ENCODE peak calls at places on chromosomes 11 and 22, in eight cellular contexts. C, F, B, H, L, O, N and V are unnamed samples.

GRCh38 chr11:96149743-96150555 is 193.0 kb downstream of the MAML2 start:
- DNase-seq in B (no peak), F (peak), O (no peak), L (no peak), H (peak), C (no peak), N (no peak), V (no peak)

GRCh38 chr11:116137753-116138152 is 633.5 kb upstream of the CADM1 start:
- DNase-seq in B (no peak), L (no peak), N (no peak), H (no peak), F (no peak), C (no peak), O (no peak), V (no peak)

GRCh38 chr11:78651923-78652602 is 77.4 kb upstream of the NARS2 start:
- DNase-seq in F (no peak), N (no peak), H (no peak), B (peak), C (no peak), O (peak), L (no peak), V (no peak)

GRCh38 chr22:37633693-37634504 is 5.6 kb upstream of the SH3BP1 start:
- DNase-seq in L (no peak), H (peak), N (no peak), O (peak), C (peak), F (peak), B (no peak), V (peak)

GRCh38 chr22:37503850-37504249 is 15.4 kb downstream of the CARD10 start:
- DNase-seq in H (no peak), L (no peak), N (no peak), C (no peak), O (no peak), F (no peak), B (no peak), V (no peak)

GRCh38 chr11:45110562-45110961 is 35.9 kb upstream of the PRDM11 start:
- DNase-seq in F (peak), L (peak), C (peak), B (no peak), N (peak), H (peak), O (no peak), V (peak)

GRCh38 chr11:1327064-1327460 is 17.6 kb upstream of the TOLLIP start:
- DNase-seq in L (no peak), B (no peak), N (no peak), F (no peak), C (no peak), O (no peak), H (no peak), V (no peak)

GRCh38 chr11:93513763-93514162 is 29.4 kb downstream of the SMCO4 start:
- DNase-seq in O (no peak), N (no peak), F (no peak), B (no peak), H (no peak), L (no peak), C (no peak), V (no peak)

GRCh38 chr11:123430736-123431356 is 777 bp downstream of the GRAMD1B start:
- DNase-seq in F (no peak), N (no peak), O (peak), L (peak), H (no peak), C (no peak), B (peak), V (no peak)

GRCh38 chr11:123434262-123434661 is 4.2 kb downstream of the GRAMD1B start:
- DNase-seq in N (no peak), H (no peak), B (no peak), C (no peak), O (no peak), F (peak), L (no peak), V (no peak)

GRCh38 chr22:46829140-46829891 is 66.9 kb downstream of the TBC1D22A start:
- DNase-seq in F (peak), O (no peak), C (peak), N (no peak), B (no peak), H (peak), L (no peak), V (peak)

GRCh38 chr22:39707351-39707750 is 136.8 kb downstream of the CACNA1I start:
- DNase-seq in C (no peak), B (no peak), O (no peak), F (no peak), H (no peak), N (no peak), L (no peak), V (no peak)

GRCh38 chr11:96136623-96137313 is 206.2 kb downstream of the MAML2 start:
- DNase-seq in L (no peak), O (no peak), H (no peak), N (no peak), C (no peak), B (no peak), F (no peak), V (no peak)

GRCh38 chr11:17506942-17507341 is 30.3 kb upstream of the ABCC8 start:
- DNase-seq in F (no peak), C (no peak), N (no peak), O (no peak), H (no peak), L (no peak), B (no peak), V (no peak)

GRCh38 chr11:121105063-121105480 is 4.0 kb downstream of the TECTA start:
- DNase-seq in H (no peak), N (peak), O (no peak), B (no peak), F (peak), L (no peak), C (peak), V (peak)

GRCh38 chr22:49232319-49233067 is 595.2 kb downstream of the BRD1 start:
- DNase-seq in H (no peak), O (no peak), N (no peak), L (no peak), F (no peak), B (no peak), C (no peak), V (no peak)

GRCh38 chr11:79708319-79708928 is 267.6 kb upstream of the TENM4 start:
- DNase-seq in B (no peak), L (peak), C (peak), O (no peak), F (peak), H (peak), N (peak), V (peak)

GRCh38 chr22:20531154-20531403 is 23.7 kb downstream of the MED15 start:
- DNase-seq in C (no peak), O (no peak), N (no peak), L (no peak), H (no peak), F (no peak), B (no peak), V (no peak)

GRCh38 chr11:81744336-81745116 is 989.1 kb downstream of the FAM181B start:
- DNase-seq in B (no peak), C (no peak), L (no peak), N (no peak), H (no peak), O (no peak), F (no peak), V (no peak)

GRCh38 chr11:64842366-64842759 is 2.1 kb downstream of the CDC42BPG start:
- DNase-seq in F (no peak), B (no peak), N (no peak), O (no peak), H (no peak), C (no peak), L (no peak), V (no peak)

GRCh38 chr11:6320411-6321207 is at the start of gene CAVIN3:
- DNase-seq in L (no peak), F (peak), C (peak), H (peak), N (no peak), O (peak), B (peak), V (peak)

GRCh38 chr22:24400726-24401596 is 26.4 kb upstream of the ADORA2A start:
- DNase-seq in N (no peak), H (no peak), L (no peak), C (no peak), B (no peak), O (no peak), F (peak), V (no peak)

GRCh38 chr11:107359701-107360100 is 97.9 kb downstream of the CWF19L2 start:
- DNase-seq in H (no peak), L (no peak), C (no peak), O (no peak), B (no peak), F (peak), N (no peak), V (no peak)

GRCh38 chr11:45777127-45777969 is 27.6 kb upstream of the SLC35C1 start:
- DNase-seq in O (no peak), L (no peak), F (peak), N (no peak), H (no peak), B (no peak), C (peak), V (no peak)

GRCh38 chr11:30143098-30143705 is 87.6 kb upstream of the FSHB start:
- DNase-seq in N (peak), L (peak), H (no peak), B (no peak), O (no peak), C (peak), F (peak), V (peak)

GRCh38 chr11:27438595-27438981 is 34.0 kb downstream of the LGR4 start:
- DNase-seq in N (no peak), L (no peak), F (no peak), H (no peak), O (no peak), B (no peak), C (no peak), V (no peak)

GRCh38 chr22:41479671-41480396 is 10.9 kb downstream of the ACO2 start:
- DNase-seq in H (no peak), N (no peak), F (peak), L (no peak), B (no peak), O (no peak), C (peak), V (no peak)

GRCh38 chr22:45212992-45213751 is 27.5 kb downstream of the KIAA0930 start:
- DNase-seq in O (no peak), B (no peak), N (no peak), H (no peak), L (no peak), F (peak), C (peak), V (no peak)